ENCODE peak calls at places on chromosome 15, in six cellular contexts. C, V, T, S, D and W are unnamed samples.

GRCh38 chr15:38440353-38441129 is 13.4 kb upstream of the FAM98B start:
- DNase-seq in C (peak; percentile 73), V (peak; percentile 73), T (no peak), S (peak; percentile 61), D (peak; percentile 84), W (peak; percentile 59)

GRCh38 chr15:78212546-78213424 is 21.6 kb downstream of the ACSBG1 start:
- DNase-seq in C (peak; percentile 69), V (peak; percentile 55), T (peak; percentile 51), S (peak; percentile 69), D (no peak), W (peak; percentile 59)

GRCh38 chr15:75561888-75562287 is 17.2 kb downstream of the PTPN9 start:
- DNase-seq in C (no peak), V (no peak), T (no peak), S (no peak), D (no peak), W (no peak)

GRCh38 chr15:41013698-41014414 is 60.6 kb downstream of the CHAC1 start:
- DNase-seq in C (peak; percentile 86), V (peak; percentile 44), T (no peak), S (peak; percentile 45), D (peak; percentile 57), W (peak; percentile 50)

GRCh38 chr15:64695571-64695992 is 79.8 kb downstream of the RBPMS2 start:
- DNase-seq in C (no peak), V (no peak), T (no peak), S (no peak), D (peak; percentile 33), W (no peak)

GRCh38 chr15:97683816-97684215 is 276.7 kb upstream of the ARRDC4 start:
- DNase-seq in C (no peak), V (no peak), T (no peak), S (no peak), D (no peak), W (no peak)

GRCh38 chr15:64622410-64623260 is 152.8 kb downstream of the RBPMS2 start:
- DNase-seq in C (no peak), V (no peak), T (no peak), S (no peak), D (peak; percentile 89), W (no peak)

GRCh38 chr15:74123131-74123429 is 7.3 kb upstream of the ISLR2 start:
- DNase-seq in C (no peak), V (no peak), T (no peak), S (no peak), D (no peak), W (no peak)

GRCh38 chr15:64044315-64045105 is 1.8 kb downstream of the DAPK2 start:
- DNase-seq in C (no peak), V (no peak), T (no peak), S (no peak), D (peak; percentile 86), W (no peak)

GRCh38 chr15:34818531-34818930 is 23.2 kb upstream of the ACTC1 start:
- DNase-seq in C (no peak), V (no peak), T (no peak), S (no peak), D (no peak), W (peak; percentile 75)

GRCh38 chr15:51132384-51133139 is 37.9 kb upstream of the TNFAIP8L3 start:
- DNase-seq in C (peak; percentile 100), V (peak; percentile 97), T (no peak), S (peak; percentile 99), D (peak; percentile 29), W (peak; percentile 94)

GRCh38 chr15:31278056-31278445 is 48.6 kb upstream of the KLF13 start:
- DNase-seq in C (no peak), V (no peak), T (peak; percentile 43), S (no peak), D (no peak), W (no peak)

GRCh38 chr15:92643849-92644815 is 11.4 kb downstream of the FAM174B start:
- DNase-seq in C (no peak), V (no peak), T (no peak), S (no peak), D (peak; percentile 85), W (no peak)

GRCh38 chr15:57060799-57061198 is 142.4 kb downstream of the TCF12 start:
- DNase-seq in C (peak; percentile 93), V (peak; percentile 81), T (no peak), S (peak; percentile 77), D (no peak), W (peak; percentile 65)

GRCh38 chr15:40322531-40323238 is 807 bp upstream of the INAFM2 start:
- DNase-seq in C (no peak), V (no peak), T (no peak), S (no peak), D (no peak), W (no peak)

GRCh38 chr15:66621491-66622467 is 56.0 kb upstream of the LCTL start:
- DNase-seq in C (no peak), V (peak; percentile 45), T (no peak), S (no peak), D (no peak), W (peak; percentile 34)

GRCh38 chr15:78006567-78007205 is 70.8 kb downstream of the TBC1D2B start:
- DNase-seq in C (no peak), V (no peak), T (no peak), S (no peak), D (no peak), W (no peak)

GRCh38 chr15:25894371-25894902 is 31.3 kb upstream of the ATP10A start:
- DNase-seq in C (no peak), V (no peak), T (no peak), S (no peak), D (no peak), W (peak; percentile 49)

GRCh38 chr15:72751751-72752455 is 31.7 kb downstream of the ADPGK start:
- DNase-seq in C (peak; percentile 17), V (peak; percentile 42), T (no peak), S (no peak), D (no peak), W (no peak)

GRCh38 chr15:76342382-76343201 is 6.0 kb downstream of the ISL2 start:
- DNase-seq in C (no peak), V (no peak), T (no peak), S (no peak), D (no peak), W (no peak)

GRCh38 chr15:62099171-62099601 is 32.4 kb downstream of the C2CD4A start:
- DNase-seq in C (peak; percentile 93), V (peak; percentile 66), T (no peak), S (peak; percentile 90), D (no peak), W (peak; percentile 92)

GRCh38 chr15:39583586-39584265 is 2.8 kb downstream of the THBS1 start:
- DNase-seq in C (peak; percentile 72), V (peak; percentile 65), T (no peak), S (peak; percentile 60), D (peak; percentile 44), W (peak; percentile 92)

GRCh38 chr15:75532413-75533250 is 46.5 kb downstream of the PTPN9 start:
- DNase-seq in C (peak; percentile 90), V (peak; percentile 63), T (no peak), S (peak; percentile 92), D (peak; percentile 32), W (peak; percentile 51)

GRCh38 chr15:63466378-63467192 is 37.8 kb upstream of the USP3 start:
- DNase-seq in C (peak; percentile 81), V (peak; percentile 74), T (no peak), S (peak; percentile 77), D (peak; percentile 89), W (peak; percentile 61)

GRCh38 chr15:82572311-82572710 is 32.1 kb upstream of the RPS17 start:
- DNase-seq in C (no peak), V (peak; percentile 17), T (no peak), S (peak; percentile 13), D (no peak), W (no peak)

GRCh38 chr15:73539726-73540125 is 93.5 kb downstream of the NPTN start:
- DNase-seq in C (no peak), V (no peak), T (no peak), S (no peak), D (no peak), W (no peak)

GRCh38 chr15:95522533-95522932 is 808.0 kb upstream of the NR2F2 start:
- DNase-seq in C (no peak), V (peak; percentile 9), T (no peak), S (no peak), D (no peak), W (no peak)

GRCh38 chr15:89751748-89752147 is 699 bp upstream of the MESP1 start:
- DNase-seq in C (no peak), V (no peak), T (peak; percentile 71), S (no peak), D (no peak), W (no peak)

GRCh38 chr15:29233566-29233965 is 36.1 kb downstream of the NSMCE3 start:
- DNase-seq in C (no peak), V (no peak), T (no peak), S (peak; percentile 6), D (no peak), W (no peak)

GRCh38 chr15:51585953-51586352 is 36.6 kb downstream of the DMXL2 start:
- DNase-seq in C (no peak), V (no peak), T (no peak), S (no peak), D (no peak), W (no peak)

DNA sequence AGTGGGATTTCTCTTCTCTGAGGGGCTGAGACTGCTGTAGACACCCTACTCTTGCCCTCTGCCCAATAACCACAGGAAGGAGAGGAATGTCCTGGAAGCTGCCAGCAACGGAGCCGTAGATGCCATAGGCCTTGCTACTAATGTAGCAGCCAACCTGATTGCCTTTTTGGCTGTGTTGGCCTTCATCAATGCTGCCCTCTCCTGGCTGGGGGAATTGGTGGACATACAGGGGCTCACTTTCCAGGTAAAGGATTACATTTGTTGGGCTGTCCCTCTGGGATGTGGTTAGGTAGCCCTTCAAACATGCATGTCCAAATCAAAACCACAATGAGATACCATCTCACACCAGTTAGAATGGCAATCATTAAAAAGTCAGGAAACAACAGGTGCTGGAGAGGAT is 16.1 kb downstream of the SLC28A2 start:
- DNase-seq in C (no peak), V (no peak), T (no peak), S (no peak), D (peak; percentile 20), W (no peak)
- TF ChIP-seq CTCF in C (no peak), V (no peak), T (no peak), S (peak; percentile 5), D (peak; percentile 20), W (no peak)

GRCh38 chr15:88651971-88652370 is 13.2 kb downstream of the ISG20 start:
- DNase-seq in C (no peak), V (no peak), T (no peak), S (no peak), D (peak; percentile 14), W (no peak)
- H3K4me3 ChIP-seq in C (no peak overlapping the region), V (no peak overlapping the region), T (no peak overlapping the region), S (no peak overlapping the region), D (no peak overlapping the region), W (no peak overlapping the region)

GRCh38 chr15:33699691-33700447 is 268.4 kb upstream of the CHRM5 start:
- DNase-seq in C (peak; percentile 38), V (peak; percentile 12), T (no peak), S (peak; percentile 28), D (peak; percentile 3), W (peak; percentile 10)
- TF ChIP-seq CTCF in C (peak; percentile 29), V (peak; percentile 27), T (no peak), S (peak; percentile 32), D (no peak), W (peak; percentile 40)

GRCh38 chr15:87648278-87648677 is 608.3 kb downstream of the NTRK3 start:
- DNase-seq in C (peak; percentile 48), V (peak; percentile 97), T (no peak), S (no peak), D (no peak), W (peak; percentile 4)
- H3K4me3 ChIP-seq in C (no peak overlapping the region), V (no peak overlapping the region), T (no peak overlapping the region), S (no peak overlapping the region), D (no peak overlapping the region), W (no peak overlapping the region)

GRCh38 chr15:48965972-48966371 is 2.3 kb upstream of the SHC4 start:
- DNase-seq in C (peak; percentile 88), V (peak; percentile 81), T (no peak), S (peak; percentile 76), D (peak; percentile 82), W (peak; percentile 77)
- TF ChIP-seq CTCF in C (peak; percentile 19), V (no peak), T (no peak), S (peak; percentile 20), D (peak; percentile 17), W (peak; percentile 17)

GRCh38 chr15:43096411-43096810 is 9.4 kb downstream of the UBR1 start:
- DNase-seq in C (no peak), V (no peak), T (no peak), S (no peak), D (no peak), W (no peak)
- H3K4me3 ChIP-seq in C (no peak overlapping the region), V (no peak overlapping the region), T (no peak overlapping the region), S (no peak overlapping the region), D (no peak overlapping the region), W (no peak overlapping the region)